ENCODE peak calls at places on chromosomes 16 and 17, in nine cellular contexts. G, D, K, B, E, J, U, T and P are unnamed samples.

GRCh38 chr17:15920758-15921239 is 24.1 kb upstream of the ADORA2B start:
- DNase-seq in G (peak), D (peak), K (peak), B (peak), E (no peak), J (peak), U (no peak), T (no peak), P (no peak)

GRCh38 chr16:31501226-31501965 is 6.8 kb downstream of the RUSF1 start:
- DNase-seq in G (no peak), D (no peak), K (no peak), B (no peak), E (no peak), J (no peak), U (no peak), T (no peak), P (no peak)

GRCh38 chr16:75588716-75589115 is 22.5 kb downstream of the GABARAPL2 start:
- DNase-seq in G (no peak), D (no peak), K (no peak), B (no peak), E (no peak), J (no peak), U (no peak), T (no peak), P (no peak)

GRCh38 chr17:27315322-27315721 is 21.4 kb downstream of the WSB1 start:
- DNase-seq in G (no peak), D (no peak), K (peak), B (peak), E (peak), J (peak), U (no peak), T (no peak), P (no peak)

GRCh38 chr17:59361916-59362810 is 30.7 kb downstream of the YPEL2 start:
- DNase-seq in G (peak), D (no peak), K (peak), B (peak), E (no peak), J (peak), U (no peak), T (no peak), P (no peak)

GRCh38 chr17:4161179-4161559 is 18.2 kb downstream of the CYB5D2 start:
- DNase-seq in G (peak), D (peak), K (peak), B (peak), E (peak), J (peak), U (no peak), T (no peak), P (no peak)

GRCh38 chr16:4316732-4317461 is 1.0 kb downstream of the GLIS2 start:
- DNase-seq in G (no peak), D (peak), K (no peak), B (no peak), E (peak), J (peak), U (no peak), T (no peak), P (no peak)

GRCh38 chr16:1149101-1149636 is 3.7 kb upstream of the CACNA1H start:
- DNase-seq in G (no peak), D (no peak), K (no peak), B (no peak), E (no peak), J (no peak), U (no peak), T (no peak), P (no peak)

GRCh38 chr17:78831688-78832540 is 8.7 kb downstream of the USP36 start:
- DNase-seq in G (no peak), D (no peak), K (no peak), B (no peak), E (no peak), J (no peak), U (no peak), T (no peak), P (no peak)

GRCh38 chr17:29933379-29933778 is 3.4 kb upstream of the SSH2 start:
- DNase-seq in G (peak), D (no peak), K (peak), B (peak), E (no peak), J (peak), U (peak), T (no peak), P (no peak)

GRCh38 chr16:67504190-67505021 is 21.1 kb upstream of the AGRP start:
- DNase-seq in G (no peak), D (no peak), K (no peak), B (peak), E (no peak), J (peak), U (no peak), T (no peak), P (no peak)

GRCh38 chr17:27985736-27986394 is 56.6 kb upstream of the NLK start:
- DNase-seq in G (no peak), D (no peak), K (no peak), B (no peak), E (no peak), J (no peak), U (no peak), T (no peak), P (no peak)

GRCh38 chr16:75599452-75600277 is 23.4 kb downstream of the ADAT1 start:
- DNase-seq in G (no peak), D (no peak), K (no peak), B (peak), E (no peak), J (peak), U (no peak), T (no peak), P (no peak)

GRCh38 chr17:40605301-40605700 is 40.0 kb upstream of the CCR7 start:
- DNase-seq in G (no peak), D (no peak), K (no peak), B (no peak), E (no peak), J (no peak), U (no peak), T (no peak), P (no peak)

GRCh38 chr17:77834170-77835115 is 124.1 kb upstream of the TNRC6C start:
- DNase-seq in G (no peak), D (peak), K (peak), B (peak), E (peak), J (peak), U (peak), T (peak), P (no peak)

GRCh38 chr17:76869209-76869877 is 1.1 kb downstream of the MGAT5B start:
- DNase-seq in G (no peak), D (no peak), K (no peak), B (no peak), E (no peak), J (no peak), U (peak), T (no peak), P (peak)

GRCh38 chr16:3157229-3158013 is 22.6 kb downstream of the ZNF213 start:
- DNase-seq in G (peak), D (peak), K (peak), B (peak), E (peak), J (peak), U (peak), T (peak), P (peak)

GRCh38 chr16:71436473-71436872 is 5.4 kb downstream of the TLE7 start:
- DNase-seq in G (no peak), D (no peak), K (no peak), B (no peak), E (peak), J (no peak), U (no peak), T (no peak), P (no peak)

GRCh38 chr16:8474576-8474975 is 115.7 kb downstream of the TMEM114 start:
- DNase-seq in G (no peak), D (no peak), K (no peak), B (no peak), E (no peak), J (no peak), U (no peak), T (no peak), P (peak)

GRCh38 chr17:71966459-71967313 is 154.1 kb upstream of the SOX9 start:
- DNase-seq in G (no peak), D (no peak), K (no peak), B (no peak), E (no peak), J (no peak), U (no peak), T (no peak), P (no peak)

GRCh38 chr17:4354862-4355514 is 11.5 kb downstream of the UBE2G1 start:
- DNase-seq in G (no peak), D (no peak), K (no peak), B (no peak), E (no peak), J (no peak), U (no peak), T (no peak), P (no peak)

GRCh38 chr17:49277638-49278037 is 47.1 kb upstream of the PHOSPHO1 start:
- DNase-seq in G (no peak), D (no peak), K (no peak), B (peak), E (no peak), J (no peak), U (no peak), T (no peak), P (no peak)

GRCh38 chr17:82565551-82565950 is 46.0 kb downstream of the FOXK2 start:
- DNase-seq in G (no peak), D (no peak), K (no peak), B (no peak), E (no peak), J (peak), U (no peak), T (no peak), P (no peak)

GRCh38 chr16:337975-338575 is 14.4 kb downstream of the AXIN1 start:
- DNase-seq in G (no peak), D (no peak), K (no peak), B (no peak), E (no peak), J (no peak), U (peak), T (no peak), P (no peak)

GRCh38 chr16:88814144-88814502 is 2.4 kb upstream of the APRT start:
- DNase-seq in G (no peak), D (no peak), K (no peak), B (no peak), E (no peak), J (no peak), U (no peak), T (no peak), P (no peak)

GRCh38 chr17:49498037-49498615 is 3.0 kb downstream of the NGFR start:
- DNase-seq in G (no peak), D (no peak), K (no peak), B (no peak), E (no peak), J (no peak), U (peak), T (no peak), P (no peak)

GRCh38 chr17:61475726-61476125 is 23.5 kb downstream of the TBX4 start:
- DNase-seq in G (no peak), D (no peak), K (no peak), B (peak), E (no peak), J (peak), U (no peak), T (no peak), P (no peak)

GRCh38 chr17:57861000-57861736 is 11.3 kb upstream of the MRPS23 start:
- DNase-seq in G (no peak), D (peak), K (no peak), B (peak), E (peak), J (peak), U (peak), T (peak), P (no peak)

GRCh38 chr17:5770556-5771270 is 186.4 kb upstream of the NLRP1 start:
- DNase-seq in G (no peak), D (no peak), K (no peak), B (no peak), E (no peak), J (no peak), U (peak), T (no peak), P (no peak)

GRCh38 chr16:56450275-56450889 is 750 bp downstream of the NUDT21 start:
- DNase-seq in G (no peak), D (no peak), K (no peak), B (peak), E (no peak), J (peak), U (peak), T (peak), P (no peak)

GRCh38 chr16:56448005-56448404 is 3.1 kb downstream of the NUDT21 start:
- DNase-seq in G (no peak), D (no peak), K (no peak), B (no peak), E (no peak), J (no peak), U (no peak), T (no peak), P (no peak)

GRCh38 chr16:56451753-56452689 is 667 bp downstream of the OGFOD1 start:
- DNase-seq in G (peak), D (no peak), K (peak), B (peak), E (no peak), J (peak), U (peak), T (peak), P (peak)

DNA sequence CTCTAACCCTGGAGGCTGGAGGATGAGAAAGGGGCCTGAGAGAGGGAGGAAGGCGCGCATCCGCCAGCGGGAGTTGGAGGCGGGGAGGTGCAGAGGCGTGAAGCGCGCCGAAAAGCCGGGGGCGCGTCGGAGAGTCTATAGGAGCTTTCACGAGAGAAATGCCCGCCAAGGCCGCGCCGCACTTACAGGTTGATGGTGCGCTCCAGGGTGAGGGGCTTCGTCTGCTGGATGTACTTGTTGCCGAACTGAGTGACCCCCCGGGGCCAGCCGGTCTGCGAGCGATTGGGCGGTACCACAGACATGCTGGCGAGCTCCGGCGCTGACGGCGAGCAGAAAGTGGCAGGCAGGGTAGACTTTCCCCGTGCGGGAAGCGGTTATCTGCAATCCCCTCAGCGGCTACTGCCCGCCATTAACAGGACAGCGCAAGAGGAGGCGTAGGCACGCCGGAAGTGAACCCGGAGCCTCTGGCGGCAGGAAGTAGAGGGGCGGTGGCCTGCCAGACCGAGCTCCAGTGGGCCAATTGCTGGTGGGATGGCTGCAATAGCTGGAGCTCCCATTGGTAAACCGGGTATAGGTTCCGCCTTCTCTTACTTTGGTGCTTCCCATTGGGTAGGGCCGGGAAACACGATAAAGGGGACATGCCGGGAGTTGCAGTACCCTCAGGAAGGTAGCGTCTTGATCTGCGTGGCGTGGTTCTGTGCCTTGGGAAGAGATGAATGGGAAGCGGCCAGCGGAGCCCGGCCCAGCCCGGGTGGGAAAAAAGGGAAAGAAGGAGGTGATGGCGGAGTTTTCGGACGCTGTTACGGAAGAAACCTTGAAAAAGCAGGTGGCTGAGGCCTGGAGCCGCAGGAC is at the start of the genes NUDT21 and OGFOD1:
- DNase-seq in G (peak), D (peak), K (peak), B (peak), E (peak), J (peak), U (peak), T (peak), P (peak)
- TF ChIP-seq CTCF in G (no peak), D (no peak), K (no peak), B (no peak), E (no peak), J (no peak), U (no peak), T (no peak), P (peak)

DNA sequence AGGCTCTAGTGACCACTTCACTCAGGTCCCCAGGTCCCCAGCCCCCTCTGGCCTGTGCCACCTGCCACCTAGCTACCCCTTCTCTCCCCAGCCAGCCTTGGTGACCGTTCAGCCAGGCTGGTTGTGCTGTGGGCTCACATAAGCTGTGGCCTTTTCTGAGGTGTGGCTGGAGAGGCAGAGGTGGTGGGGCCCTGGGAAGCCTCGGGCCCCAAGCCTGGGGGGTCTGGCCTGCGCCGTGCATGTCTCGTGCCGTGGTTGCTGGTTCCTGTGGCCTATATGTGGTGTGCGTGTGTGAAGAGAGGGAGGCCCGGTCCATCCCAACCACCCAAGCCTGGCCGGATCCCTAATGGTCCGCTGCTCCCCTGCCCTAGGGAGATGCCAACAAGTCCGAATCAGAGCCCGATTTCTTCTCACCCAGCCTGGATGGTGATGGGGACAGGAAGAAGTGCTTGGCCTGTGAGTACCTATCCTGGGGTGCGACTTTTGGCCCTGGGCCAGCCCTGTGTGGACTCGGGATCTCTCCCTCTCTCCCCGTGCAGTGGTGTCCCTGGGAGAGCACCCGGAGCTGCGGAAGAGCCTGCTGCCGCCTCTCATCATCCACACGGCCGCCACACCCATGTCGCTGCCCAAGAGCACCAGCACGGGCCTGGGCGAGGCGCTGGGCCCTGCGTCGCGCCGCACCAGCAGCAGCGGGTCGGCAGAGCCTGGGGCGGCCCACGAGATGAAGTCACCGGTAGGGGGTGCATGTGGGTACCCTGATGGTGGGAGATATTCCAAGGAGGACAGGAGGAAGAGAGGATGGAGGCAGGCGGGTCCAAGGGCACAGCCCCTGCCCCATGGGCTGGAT is 35.9 kb downstream of the CACNA1G start:
- DNase-seq in G (no peak), D (no peak), K (no peak), B (no peak), E (no peak), J (no peak), U (peak), T (no peak), P (peak)
- TF ChIP-seq CTCF in G (peak), D (no peak), K (peak), B (peak), E (no peak), J (peak), U (peak), T (no peak), P (peak)

GRCh38 chr17:8189711-8190477 is at the start of gene BORCS6:
- DNase-seq in G (peak), D (peak), K (peak), B (peak), E (peak), J (peak), U (peak), T (peak), P (peak)
- TF ChIP-seq CTCF in G (no peak), D (no peak), K (peak), B (no peak), E (no peak), J (peak), U (no peak), T (no peak), P (no peak)

GRCh38 chr17:66313325-66313724 is 10.9 kb downstream of the PRKCA start:
- DNase-seq in G (no peak), D (no peak), K (no peak), B (no peak), E (no peak), J (no peak), U (no peak), T (no peak), P (no peak)
- TF ChIP-seq CTCF in G (no peak), D (no peak), K (no peak), B (no peak), E (no peak), J (no peak), U (no peak), T (no peak), P (no peak)

DNA sequence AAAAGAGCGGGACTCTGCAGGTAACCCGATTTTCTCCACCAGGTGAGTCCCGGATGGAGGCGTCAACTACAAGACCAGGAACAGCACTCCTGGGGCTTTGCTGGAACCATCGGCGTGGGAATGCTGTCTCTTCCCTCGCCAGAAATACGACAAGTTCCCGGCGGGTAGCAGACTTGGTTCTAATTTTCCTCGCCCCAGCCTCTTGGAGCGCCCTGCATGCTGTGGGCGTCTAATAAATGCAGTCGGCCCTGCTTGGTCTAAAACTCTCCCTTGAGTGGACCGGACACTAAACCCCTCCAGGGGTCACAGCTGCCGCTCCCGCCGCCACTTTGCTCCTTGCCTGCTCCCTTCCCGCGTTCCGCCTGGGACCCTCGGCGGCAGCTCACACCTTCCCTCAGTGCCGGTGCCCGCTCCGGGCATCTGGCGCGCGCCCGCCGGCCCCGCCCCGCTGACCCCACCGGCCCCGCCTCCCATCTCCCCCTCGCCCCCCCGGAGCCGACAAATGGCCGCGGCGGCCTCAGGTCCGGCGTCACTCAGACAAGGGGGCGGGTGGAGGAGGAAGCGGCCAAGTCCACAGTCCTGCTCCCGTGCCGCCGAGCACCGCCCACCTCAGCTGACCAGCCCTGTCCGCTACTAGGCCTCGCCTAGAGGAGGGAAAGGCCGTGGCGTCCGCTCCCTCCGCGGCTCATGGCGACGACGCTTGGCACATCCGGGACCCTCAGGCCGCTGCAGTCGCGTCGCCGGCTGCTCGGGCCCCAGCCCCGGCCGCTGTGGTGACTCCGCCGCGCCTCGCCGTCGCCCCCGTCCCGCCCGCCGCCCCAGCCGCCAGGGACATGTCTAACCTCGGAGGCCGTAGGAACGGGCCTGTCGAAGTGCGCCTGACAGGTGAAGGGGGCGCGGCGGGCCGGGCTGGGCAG is 65.8 kb downstream of the KPNA2 start:
- DNase-seq in G (peak), D (peak), K (peak), B (peak), E (peak), J (peak), U (peak), T (peak), P (peak)
- TF ChIP-seq CTCF in G (no peak), D (no peak), K (no peak), B (no peak), E (no peak), J (no peak), U (no peak), T (no peak), P (no peak)

GRCh38 chr17:37744633-37744927 is 279 bp downstream of the HNF1B start:
- DNase-seq in G (no peak), D (no peak), K (no peak), B (no peak), E (no peak), J (no peak), U (no peak), T (no peak), P (peak)

GRCh38 chr17:37744961-37745800 is at the start of gene HNF1B:
- DNase-seq in G (no peak), D (no peak), K (no peak), B (no peak), E (peak), J (no peak), U (peak), T (no peak), P (no peak)

GRCh38 chr17:37745801-37746426 is 1.1 kb upstream of the HNF1B start:
- DNase-seq in G (no peak), D (no peak), K (no peak), B (no peak), E (no peak), J (no peak), U (no peak), T (no peak), P (no peak)

GRCh38 chr17:37746617-37747016 is 1.8 kb upstream of the HNF1B start:
- DNase-seq in G (no peak), D (no peak), K (no peak), B (no peak), E (no peak), J (no peak), U (no peak), T (no peak), P (no peak)

GRCh38 chr17:37747222-37747621 is 2.4 kb upstream of the HNF1B start:
- DNase-seq in G (no peak), D (no peak), K (no peak), B (no peak), E (no peak), J (no peak), U (no peak), T (no peak), P (no peak)
- TF ChIP-seq CTCF in G (no peak), D (no peak), K (no peak), B (no peak), E (no peak), J (no peak), U (no peak), T (no peak), P (no peak)

GRCh38 chr17:81379523-81379942 is 15.7 kb upstream of the BAHCC1 start:
- DNase-seq in G (no peak), D (peak), K (no peak), B (no peak), E (peak), J (no peak), U (no peak), T (no peak), P (no peak)
- TF ChIP-seq CTCF in G (no peak), D (no peak), K (no peak), B (no peak), E (no peak), J (no peak), U (no peak), T (no peak), P (no peak)